ENCODE peak calls at places on chromosomes 16 and 17, in five cellular contexts. J is activated CD4-positive, alpha-beta T cell treated with anti-CD3 and anti-CD28 coated beads, Interleukin-2, amount 50 U/mL, for 1 hour; Q is RCC 7860; A is AG08395; N is cardiac fibroblast. L is an unnamed sample.

GRCh38 chr16:85522842-85523601 is 90.1 kb upstream of the GSE1 start:
- DNase-seq in N (peak), Q (no peak), A (peak), J (no peak), L (peak)

GRCh38 chr17:81180836-81181810 is 15.1 kb upstream of the AATK start:
- DNase-seq in A (no peak), J (no peak), Q (no peak), N (no peak), L (no peak)

GRCh38 chr17:75835315-75835987 is 8.8 kb downstream of the UNC13D start:
- DNase-seq in J (no peak), N (no peak), Q (no peak), A (peak), L (no peak)

GRCh38 chr16:58678716-58679115 is 5.9 kb downstream of the SLC38A7 start:
- DNase-seq in A (peak), J (no peak), N (peak), Q (peak), L (no peak)

GRCh38 chr16:20850981-20851380 is 44.7 kb downstream of the REXO5 start:
- DNase-seq in Q (no peak), A (no peak), J (no peak), N (peak), L (no peak)

GRCh38 chr17:80347536-80347935 is 67.4 kb upstream of the ENDOV start:
- DNase-seq in A (no peak), N (no peak), Q (no peak), J (no peak), L (no peak)

GRCh38 chr17:79144090-79144610 is 69.5 kb downstream of the ENGASE start:
- DNase-seq in Q (no peak), J (no peak), N (no peak), A (no peak), L (no peak)

GRCh38 chr16:47460301-47460754 is 535 bp downstream of the ITFG1 start:
- DNase-seq in N (no peak), Q (no peak), A (peak), J (no peak), L (no peak)

GRCh38 chr17:46964315-46965265 is 14.5 kb downstream of the RPRML start:
- DNase-seq in J (no peak), Q (no peak), A (peak), N (no peak), L (no peak)

GRCh38 chr17:1237471-1237870 is 32.8 kb upstream of the BHLHA9 start:
- DNase-seq in N (no peak), Q (no peak), A (no peak), J (no peak), L (no peak)

GRCh38 chr17:63774141-63774981 is at the start of gene DDX42:
- DNase-seq in N (peak), Q (peak), A (peak), J (peak), L (no peak)